ENCODE peak calls at places on chromosome 6, in ten cellular contexts. One of them, this sample, is unnamed.

GRCh38 chr6:113732384-113732966 is 124.7 kb upstream of the MARCKS start:
- DNase-seq in activated CD8-positive, alpha-beta T cell treated with anti-CD3 and anti-CD28 coated beads for 36 hours: no peak
- DNase-seq in epithelial cell of esophagus: peak; percentile 25
- DNase-seq in T-cell: no peak
- DNase-seq in NCI-H748 treated with DMSO at 0.1 percent for 48 hours: peak; percentile 30
- DNase-seq in NCI-H1092 treated with DMSO at 0.1 percent for 48 hours: peak; percentile 75
- DNase-seq in NCI-H1105: peak; percentile 88
- DNase-seq in activated CD4-positive, alpha-beta T cell treated with anti-CD3 and anti-CD28 coated beads, Interleukin-2, amount 50 U/mL, for 48 hours: no peak
- DNase-seq in iPS DF 19.7: no peak
- DNase-seq in amygdala: peak; percentile 11
- DNase-seq in this sample: peak; percentile 60

GRCh38 chr6:163860194-163861081 is 445.9 kb downstream of the QKI start:
- DNase-seq in activated CD8-positive, alpha-beta T cell treated with anti-CD3 and anti-CD28 coated beads for 36 hours: no peak
- DNase-seq in epithelial cell of esophagus: no peak
- DNase-seq in T-cell: no peak
- DNase-seq in NCI-H748 treated with DMSO at 0.1 percent for 48 hours: no peak
- DNase-seq in NCI-H1092 treated with DMSO at 0.1 percent for 48 hours: no peak
- DNase-seq in NCI-H1105: no peak
- DNase-seq in activated CD4-positive, alpha-beta T cell treated with anti-CD3 and anti-CD28 coated beads, Interleukin-2, amount 50 U/mL, for 48 hours: no peak
- DNase-seq in iPS DF 19.7: no peak
- DNase-seq in amygdala: no peak
- DNase-seq in this sample: no peak

GRCh38 chr6:155228549-155229166 is 35.2 kb upstream of the CLDN20 start:
- DNase-seq in activated CD8-positive, alpha-beta T cell treated with anti-CD3 and anti-CD28 coated beads for 36 hours: no peak
- DNase-seq in epithelial cell of esophagus: no peak
- DNase-seq in T-cell: no peak
- DNase-seq in NCI-H748 treated with DMSO at 0.1 percent for 48 hours: no peak
- DNase-seq in NCI-H1092 treated with DMSO at 0.1 percent for 48 hours: no peak
- DNase-seq in NCI-H1105: no peak
- DNase-seq in activated CD4-positive, alpha-beta T cell treated with anti-CD3 and anti-CD28 coated beads, Interleukin-2, amount 50 U/mL, for 48 hours: no peak
- DNase-seq in iPS DF 19.7: no peak
- DNase-seq in amygdala: no peak
- DNase-seq in this sample: no peak

GRCh38 chr6:122838060-122838780 is 49.2 kb downstream of the SMPDL3A start:
- DNase-seq in activated CD8-positive, alpha-beta T cell treated with anti-CD3 and anti-CD28 coated beads for 36 hours: no peak
- DNase-seq in epithelial cell of esophagus: peak; percentile 36
- DNase-seq in T-cell: no peak
- DNase-seq in NCI-H748 treated with DMSO at 0.1 percent for 48 hours: peak; percentile 51
- DNase-seq in NCI-H1092 treated with DMSO at 0.1 percent for 48 hours: peak; percentile 2
- DNase-seq in NCI-H1105: no peak
- DNase-seq in activated CD4-positive, alpha-beta T cell treated with anti-CD3 and anti-CD28 coated beads, Interleukin-2, amount 50 U/mL, for 48 hours: no peak
- DNase-seq in iPS DF 19.7: no peak
- DNase-seq in amygdala: no peak
- DNase-seq in this sample: no peak

GRCh38 chr6:21601341-21601740 is 7.8 kb downstream of the SOX4 start:
- DNase-seq in activated CD8-positive, alpha-beta T cell treated with anti-CD3 and anti-CD28 coated beads for 36 hours: no peak
- DNase-seq in epithelial cell of esophagus: peak; percentile 45
- DNase-seq in T-cell: no peak
- DNase-seq in NCI-H748 treated with DMSO at 0.1 percent for 48 hours: no peak
- DNase-seq in NCI-H1092 treated with DMSO at 0.1 percent for 48 hours: no peak
- DNase-seq in NCI-H1105: no peak
- DNase-seq in activated CD4-positive, alpha-beta T cell treated with anti-CD3 and anti-CD28 coated beads, Interleukin-2, amount 50 U/mL, for 48 hours: no peak
- DNase-seq in iPS DF 19.7: no peak
- DNase-seq in amygdala: no peak
- DNase-seq in this sample: no peak

GRCh38 chr6:45791600-45792168 is 224.0 kb downstream of the CLIC5 start:
- DNase-seq in activated CD8-positive, alpha-beta T cell treated with anti-CD3 and anti-CD28 coated beads for 36 hours: no peak
- DNase-seq in epithelial cell of esophagus: peak; percentile 82
- DNase-seq in T-cell: no peak
- DNase-seq in NCI-H748 treated with DMSO at 0.1 percent for 48 hours: no peak
- DNase-seq in NCI-H1092 treated with DMSO at 0.1 percent for 48 hours: no peak
- DNase-seq in NCI-H1105: no peak
- DNase-seq in activated CD4-positive, alpha-beta T cell treated with anti-CD3 and anti-CD28 coated beads, Interleukin-2, amount 50 U/mL, for 48 hours: no peak
- DNase-seq in iPS DF 19.7: no peak
- DNase-seq in amygdala: no peak
- DNase-seq in this sample: no peak

GRCh38 chr6:15586528-15586927 is 76.3 kb downstream of the DTNBP1 start:
- DNase-seq in activated CD8-positive, alpha-beta T cell treated with anti-CD3 and anti-CD28 coated beads for 36 hours: peak; percentile 18
- DNase-seq in epithelial cell of esophagus: peak; percentile 15
- DNase-seq in T-cell: no peak
- DNase-seq in NCI-H748 treated with DMSO at 0.1 percent for 48 hours: no peak
- DNase-seq in NCI-H1092 treated with DMSO at 0.1 percent for 48 hours: no peak
- DNase-seq in NCI-H1105: no peak
- DNase-seq in activated CD4-positive, alpha-beta T cell treated with anti-CD3 and anti-CD28 coated beads, Interleukin-2, amount 50 U/mL, for 48 hours: no peak
- DNase-seq in iPS DF 19.7: no peak
- DNase-seq in amygdala: no peak
- DNase-seq in this sample: no peak

GRCh38 chr6:1856381-1856780 is 246.7 kb downstream of the FOXC1 start:
- DNase-seq in activated CD8-positive, alpha-beta T cell treated with anti-CD3 and anti-CD28 coated beads for 36 hours: no peak
- DNase-seq in epithelial cell of esophagus: peak; percentile 52
- DNase-seq in T-cell: no peak
- DNase-seq in NCI-H748 treated with DMSO at 0.1 percent for 48 hours: peak; percentile 72
- DNase-seq in NCI-H1092 treated with DMSO at 0.1 percent for 48 hours: peak; percentile 59
- DNase-seq in NCI-H1105: peak; percentile 93
- DNase-seq in activated CD4-positive, alpha-beta T cell treated with anti-CD3 and anti-CD28 coated beads, Interleukin-2, amount 50 U/mL, for 48 hours: no peak
- DNase-seq in iPS DF 19.7: no peak
- DNase-seq in amygdala: no peak
- DNase-seq in this sample: peak; percentile 82

GRCh38 chr6:30323806-30324205 is 2.9 kb upstream of the TRIM39 start:
- DNase-seq in activated CD8-positive, alpha-beta T cell treated with anti-CD3 and anti-CD28 coated beads for 36 hours: peak; percentile 57
- DNase-seq in epithelial cell of esophagus: peak; percentile 48
- DNase-seq in T-cell: no peak
- DNase-seq in NCI-H748 treated with DMSO at 0.1 percent for 48 hours: no peak
- DNase-seq in NCI-H1092 treated with DMSO at 0.1 percent for 48 hours: no peak
- DNase-seq in NCI-H1105: no peak
- DNase-seq in activated CD4-positive, alpha-beta T cell treated with anti-CD3 and anti-CD28 coated beads, Interleukin-2, amount 50 U/mL, for 48 hours: no peak
- DNase-seq in iPS DF 19.7: no peak
- DNase-seq in amygdala: no peak
- DNase-seq in this sample: no peak

GRCh38 chr6:138555294-138555988 is 56.1 kb upstream of the NHSL1 start:
- DNase-seq in activated CD8-positive, alpha-beta T cell treated with anti-CD3 and anti-CD28 coated beads for 36 hours: no peak
- DNase-seq in epithelial cell of esophagus: peak; percentile 62
- DNase-seq in T-cell: no peak
- DNase-seq in NCI-H748 treated with DMSO at 0.1 percent for 48 hours: no peak
- DNase-seq in NCI-H1092 treated with DMSO at 0.1 percent for 48 hours: no peak
- DNase-seq in NCI-H1105: no peak
- DNase-seq in activated CD4-positive, alpha-beta T cell treated with anti-CD3 and anti-CD28 coated beads, Interleukin-2, amount 50 U/mL, for 48 hours: no peak
- DNase-seq in iPS DF 19.7: peak; percentile 78
- DNase-seq in amygdala: no peak
- DNase-seq in this sample: no peak